ENCODE peak calls at places on chromosomes 3 and 15, in nine cellular contexts. K is T-cell; N is AG08395; J is brain microvascular endothelial cell; W is aorta; V is stimulated activated CD4-positive, alpha-beta T cell treated with anti-CD3 and anti-CD28 coated beads, Interleukin-15, amount 100 ng/mL, for 24 hours; F is IMR-90; P is HTR-8/SVneo; S is fibroblast of gingiva. G is an unnamed sample.

GRCh38 chr15:37765809-37766208 is 168.6 kb upstream of the TMCO5A start:
- DNase-seq in S (no peak), K (no peak), V (peak), J (peak), F (peak), N (no peak), W (no peak), P (no peak), G (no peak)

GRCh38 chr15:41567261-41567660 is 8.2 kb downstream of the TYRO3 start:
- DNase-seq in S (no peak), W (no peak), J (no peak), F (no peak), N (no peak), P (no peak), V (no peak), K (no peak), G (no peak)

GRCh38 chr15:40249477-40250303 is 10.8 kb downstream of the PAK6 start:
- DNase-seq in K (no peak), J (no peak), N (no peak), W (peak), F (peak), P (no peak), V (no peak), S (no peak), G (no peak)

GRCh38 chr3:52246728-52247454 is 1.3 kb downstream of the PPM1M start:
- DNase-seq in F (no peak), J (no peak), S (no peak), K (no peak), W (peak), P (no peak), N (no peak), V (no peak), G (no peak)

GRCh38 chr3:186976802-186977201 is 46.5 kb downstream of the ST6GAL1 start:
- DNase-seq in K (no peak), J (no peak), F (no peak), P (no peak), S (no peak), N (no peak), W (no peak), V (no peak), G (no peak)

GRCh38 chr3:41286305-41286704 is 87.0 kb downstream of the CTNNB1 start:
- DNase-seq in K (no peak), S (no peak), F (no peak), P (no peak), W (no peak), V (no peak), N (no peak), J (no peak), G (no peak)

GRCh38 chr3:19662516-19662915 is 271.5 kb downstream of the EFHB start:
- DNase-seq in K (no peak), J (no peak), V (no peak), P (no peak), F (no peak), N (no peak), S (no peak), W (no peak), G (no peak)

GRCh38 chr15:69760263-69760855 is 307.7 kb downstream of the RPLP1 start:
- DNase-seq in P (no peak), W (no peak), V (peak), K (no peak), N (no peak), S (peak), F (peak), J (peak), G (no peak)

GRCh38 chr3:49689046-49689886 is at the start of the genes MST1 and RNF123:
- DNase-seq in N (peak), J (peak), K (peak), F (peak), P (peak), S (peak), V (peak), W (peak), G (peak)

GRCh38 chr15:40382580-40383456 is at the start of gene KNSTRN:
- DNase-seq in P (peak), J (peak), V (peak), S (peak), N (peak), W (peak), K (peak), F (peak), G (peak)

GRCh38 chr3:155382396-155383042 is 89.0 kb upstream of the STRIT1 start:
- DNase-seq in S (peak), J (peak), V (peak), N (peak), W (peak), K (no peak), F (peak), P (peak), G (peak)

GRCh38 chr3:64655160-64655559 is 32.6 kb downstream of the ADAMTS9 start:
- DNase-seq in V (no peak), W (no peak), K (no peak), F (no peak), J (no peak), N (no peak), P (no peak), S (no peak), G (no peak)

GRCh38 chr3:152539191-152539764 is 270.5 kb downstream of the MBNL1 start:
- DNase-seq in V (no peak), P (no peak), W (no peak), N (no peak), K (no peak), F (no peak), J (no peak), S (no peak), G (no peak)

GRCh38 chr3:62529230-62529629 is 155.9 kb upstream of the FEZF2 start:
- DNase-seq in J (peak), K (no peak), W (no peak), N (no peak), S (no peak), V (peak), P (no peak), F (peak), G (no peak)

GRCh38 chr3:184598220-184598927 is 36.8 kb downstream of the EPHB3 start:
- DNase-seq in N (peak), J (no peak), P (no peak), F (no peak), S (peak), V (no peak), K (no peak), W (no peak), G (no peak)

GRCh38 chr3:132311860-132312259 is 5.3 kb upstream of the ACP3 start:
- DNase-seq in J (no peak), W (no peak), P (no peak), N (no peak), F (peak), V (no peak), S (peak), K (no peak), G (no peak)

GRCh38 chr15:70152070-70152480 is 54.4 kb upstream of the TLE3 start:
- DNase-seq in K (no peak), W (no peak), S (no peak), F (peak), P (no peak), V (no peak), J (peak), N (no peak), G (no peak)

GRCh38 chr15:33154366-33155166 is 39.9 kb downstream of the FMN1 start:
- DNase-seq in K (no peak), F (peak), V (no peak), W (no peak), J (peak), P (peak), S (peak), N (peak), G (peak)

GRCh38 chr3:120203016-120203415 is 82.0 kb downstream of the GPR156 start:
- DNase-seq in K (no peak), N (peak), W (no peak), V (no peak), P (peak), F (peak), J (peak), S (peak), G (peak)

GRCh38 chr3:159783780-159784747 is 204.6 kb upstream of the IL12A start:
- DNase-seq in P (no peak), V (no peak), J (no peak), K (no peak), F (no peak), W (no peak), S (no peak), N (no peak), G (no peak)

GRCh38 chr15:50939911-50940310 is 31.4 kb downstream of the AP4E1 start:
- DNase-seq in J (peak), F (peak), W (no peak), K (no peak), N (no peak), S (no peak), P (no peak), V (no peak), G (peak)

G was measured in AG08396.